ENCODE peak calls at places on chromosomes 6 and 20, in ten cellular contexts. U is left cardiac atrium, E is substantia nigra, C is T follicular helper cell, R is AG08395, J is WTC11, F is HCT116, V is thyroid gland, G is mesothelial cell of epicardium, L is MG63. S is an unnamed sample.

GRCh38 chr6:136751478-136751956 is 40.8 kb downstream of the MAP3K5 start:
- DNase-seq in U (no peak), E (no peak), C (no peak), R (peak; percentile 18), J (no peak), F (no peak), V (no peak), G (no peak), L (no peak), S (no peak)

GRCh38 chr6:45082091-45082490 is 246.0 kb upstream of the RUNX2 start:
- DNase-seq in U (no peak), E (no peak), C (no peak), R (no peak), J (no peak), F (no peak), V (no peak), G (no peak), L (no peak), S (no peak)

GRCh38 chr6:78231002-78231401 is 578.2 kb downstream of the MEI4 start:
- DNase-seq in U (no peak), E (no peak), C (no peak), R (no peak), J (no peak), F (no peak), V (no peak), G (no peak), L (no peak), S (no peak)

GRCh38 chr6:14477559-14477958 is 360.0 kb downstream of the CD83 start:
- DNase-seq in U (no peak), E (no peak), C (no peak), R (no peak), J (no peak), F (no peak), V (no peak), G (no peak), L (no peak), S (no peak)

GRCh38 chr6:90384720-90385119 is 88.1 kb upstream of the BACH2 start:
- DNase-seq in U (no peak), E (no peak), C (no peak), R (no peak), J (no peak), F (no peak), V (no peak), G (no peak), L (no peak), S (peak; percentile 44)

GRCh38 chr6:45076217-45076616 is 251.9 kb upstream of the RUNX2 start:
- DNase-seq in U (no peak), E (no peak), C (no peak), R (no peak), J (no peak), F (no peak), V (no peak), G (no peak), L (no peak), S (no peak)

GRCh38 chr20:39885975-39886649 is 802.9 kb downstream of the MAFB start:
- DNase-seq in U (peak; percentile 78), E (peak; percentile 25), C (no peak), R (peak; percentile 90), J (peak; percentile 72), F (no peak), V (peak; percentile 69), G (no peak), L (peak; percentile 80), S (peak; percentile 95)

GRCh38 chr6:121430514-121431460 is 4.7 kb upstream of the GJA1 start:
- DNase-seq in U (no peak), E (no peak), C (no peak), R (peak; percentile 51), J (no peak), F (peak; percentile 29), V (no peak), G (no peak), L (no peak), S (peak; percentile 85)

GRCh38 chr6:39301606-39302005 is 12.6 kb downstream of the KCNK17 start:
- DNase-seq in U (no peak), E (no peak), C (no peak), R (no peak), J (peak; percentile 83), F (peak; percentile 41), V (no peak), G (no peak), L (peak; percentile 9), S (peak; percentile 81)

GRCh38 chr6:159125977-159126376 is 43.2 kb upstream of the FNDC1 start:
- DNase-seq in U (peak; percentile 57), E (peak; percentile 50), C (no peak), R (peak; percentile 46), J (no peak), F (no peak), V (no peak), G (no peak), L (peak; percentile 80), S (no peak)

GRCh38 chr6:56716229-56716628 is 73.5 kb upstream of the DST start:
- DNase-seq in U (no peak), E (no peak), C (no peak), R (no peak), J (no peak), F (no peak), V (no peak), G (no peak), L (no peak), S (no peak)

GRCh38 chr20:9200620-9201019 is 131.7 kb downstream of the PLCB4 start:
- DNase-seq in U (no peak), E (no peak), C (no peak), R (peak; percentile 53), J (no peak), F (peak; percentile 36), V (peak; percentile 14), G (no peak), L (peak; percentile 48), S (peak; percentile 52)

GRCh38 chr20:40390654-40391053 is 298.4 kb downstream of the MAFB start:
- DNase-seq in U (no peak), E (no peak), C (no peak), R (no peak), J (no peak), F (no peak), V (no peak), G (no peak), L (peak; percentile 3), S (peak; percentile 61)

GRCh38 chr6:137867685-137868509 is 838 bp downstream of the TNFAIP3 start:
- DNase-seq in U (no peak), E (no peak), C (no peak), R (no peak), J (peak; percentile 21), F (no peak), V (peak; percentile 29), G (no peak), L (no peak), S (no peak)

GRCh38 chr20:8203366-8203765 is 71.3 kb downstream of the PLCB1 start:
- DNase-seq in U (no peak), E (no peak), C (no peak), R (no peak), J (no peak), F (no peak), V (no peak), G (no peak), L (no peak), S (no peak)

GRCh38 chr6:1885576-1886003 is 275.9 kb downstream of the FOXC1 start:
- DNase-seq in U (no peak), E (no peak), C (no peak), R (no peak), J (no peak), F (no peak), V (no peak), G (no peak), L (no peak), S (no peak)

GRCh38 chr6:33988121-33989015 is 157.5 kb downstream of the GRM4 start:
- DNase-seq in U (no peak), E (no peak), C (no peak), R (no peak), J (no peak), F (no peak), V (no peak), G (no peak), L (no peak), S (no peak)

GRCh38 chr20:41191562-41192500 is 54.5 kb downstream of the PLCG1 start:
- DNase-seq in U (no peak), E (no peak), C (no peak), R (no peak), J (no peak), F (no peak), V (no peak), G (no peak), L (no peak), S (no peak)

GRCh38 chr20:37349517-37350491 is 3.9 kb downstream of the SRC start:
- DNase-seq in U (no peak), E (no peak), C (no peak), R (no peak), J (no peak), F (no peak), V (no peak), G (no peak), L (peak; percentile 31), S (no peak)

GRCh38 chr6:31582230-31582601 is at the start of gene LTB:
- DNase-seq in U (peak; percentile 27), E (no peak), C (peak; percentile 67), R (no peak), J (no peak), F (no peak), V (no peak), G (no peak), L (no peak), S (no peak)

GRCh38 chr6:34332255-34333198 is 59.9 kb downstream of the NUDT3 start:
- DNase-seq in U (no peak), E (no peak), C (no peak), R (no peak), J (no peak), F (no peak), V (no peak), G (no peak), L (no peak), S (no peak)

S was measured in mesendoderm.